ENCODE peak calls at places on chromosomes 2 and 18, in eight cellular contexts. O is NCI-H1092 treated with DMSO at 0.1 percent for 48 hours; S is kidney tubule cell; D is colonic mucosa; E is activated CD8-positive, alpha-beta T cell treated with anti-CD3 and anti-CD28 coated beads, Interleukin-2, amount 10 ng/mL, durations not matched to agents 7 days and 5 days; Y is activated CD8-positive, alpha-beta memory T cell treated with anti-CD3 and anti-CD28 coated beads for 24 hours; M is ELR; N is H4. T is an unnamed sample.

GRCh38 chr2:230711224-230711623 is 1.4 kb upstream of the CAB39 start:
- DNase-seq in S (no peak), E (no peak), D (no peak), M (no peak), N (no peak), Y (no peak), O (no peak), T (no peak)

GRCh38 chr2:86785456-86785855 is 5.3 kb downstream of the CD8A start:
- DNase-seq in O (no peak), Y (peak), M (no peak), D (no peak), E (peak), N (no peak), S (no peak), T (no peak)

GRCh38 chr2:186748354-186748753 is 54.5 kb downstream of the FAM171B start:
- DNase-seq in M (no peak), E (no peak), O (no peak), S (no peak), Y (no peak), D (no peak), N (no peak), T (peak)

GRCh38 chr2:64807417-64807816 is 153.7 kb upstream of the SERTAD2 start:
- DNase-seq in Y (peak), E (no peak), D (no peak), S (peak), M (peak), O (no peak), N (peak), T (no peak)

GRCh38 chr2:74915743-74916142 is 42.7 kb upstream of the POLE4 start:
- DNase-seq in S (peak), N (peak), Y (no peak), O (no peak), M (peak), D (no peak), E (peak), T (no peak)

GRCh38 chr18:10006261-10006903 is 92.6 kb downstream of the VAPA start:
- DNase-seq in N (peak), M (peak), E (no peak), D (no peak), Y (no peak), O (peak), S (no peak), T (no peak)

GRCh38 chr2:109305494-109306187 is 176.6 kb downstream of the SH3RF3 start:
- DNase-seq in Y (no peak), S (no peak), E (no peak), N (no peak), D (no peak), O (peak), M (no peak), T (no peak)

GRCh38 chr2:158686166-158686792 is 108.8 kb upstream of the DAPL1 start:
- DNase-seq in M (peak), S (no peak), Y (no peak), O (no peak), N (no peak), E (no peak), D (no peak), T (no peak)

GRCh38 chr2:54115284-54116137 is at the start of gene ACYP2:
- DNase-seq in E (peak), N (peak), O (peak), D (peak), M (peak), Y (peak), S (peak), T (peak)

GRCh38 chr2:143300531-143300930 is 171.3 kb downstream of the ARHGAP15 start:
- DNase-seq in E (no peak), Y (no peak), M (peak), O (no peak), S (no peak), D (no peak), N (no peak), T (no peak)

GRCh38 chr2:162678551-162678950 is 160.0 kb downstream of the KCNH7 start:
- DNase-seq in Y (no peak), S (no peak), M (peak), O (no peak), E (no peak), D (no peak), N (no peak), T (no peak)

GRCh38 chr2:173667415-173667814 is 297.8 kb downstream of the SP3 start:
- DNase-seq in S (peak), M (peak), N (no peak), E (no peak), D (no peak), Y (no peak), O (peak), T (no peak)

GRCh38 chr2:73985318-73986084 is 791 bp downstream of the TET3 start:
- DNase-seq in O (no peak), M (peak), E (peak), N (no peak), S (peak), Y (peak), D (peak), T (no peak)

GRCh38 chr2:189012373-189012772 is 38.2 kb downstream of the COL3A1 start:
- DNase-seq in Y (no peak), O (no peak), N (no peak), D (no peak), M (no peak), E (no peak), S (no peak), T (no peak)

GRCh38 chr2:3634631-3635091 is 23.3 kb upstream of the ALLC start:
- DNase-seq in O (no peak), Y (no peak), M (no peak), D (no peak), S (no peak), E (no peak), N (no peak), T (no peak)

GRCh38 chr2:107808986-107809385 is 17.7 kb upstream of the RGPD4 start:
- DNase-seq in E (no peak), M (peak), D (no peak), O (peak), N (peak), Y (no peak), S (peak), T (no peak)

GRCh38 chr2:39141346-39142011 is 20.6 kb upstream of the SOS1 start:
- DNase-seq in O (no peak), Y (no peak), S (no peak), D (no peak), N (peak), M (no peak), E (no peak), T (no peak)

GRCh38 chr18:48808476-48808875 is 142.3 kb downstream of the SMAD7 start:
- DNase-seq in E (no peak), D (no peak), Y (no peak), S (no peak), M (no peak), N (no peak), O (no peak), T (no peak)

GRCh38 chr2:204530464-204530805 is 14.8 kb upstream of the PARD3B start:
- DNase-seq in Y (no peak), M (no peak), E (no peak), O (no peak), D (no peak), S (peak), N (no peak), T (no peak)

GRCh38 chr2:40369619-40370397 is 82.1 kb downstream of the SLC8A1 start:
- DNase-seq in D (no peak), M (peak), S (peak), N (no peak), O (no peak), E (no peak), Y (no peak), T (no peak)

GRCh38 chr2:46983065-46983801 is 67.6 kb upstream of the MCFD2 start:
- DNase-seq in Y (no peak), O (no peak), N (no peak), S (peak), E (no peak), D (no peak), M (peak), T (peak)

GRCh38 chr2:55111570-55112228 is 61.4 kb upstream of the RTN4 start:
- DNase-seq in Y (no peak), D (no peak), E (no peak), S (peak), O (peak), N (peak), M (peak), T (no peak)

GRCh38 chr2:239299218-239299939 is 101.4 kb downstream of the HDAC4 start:
- DNase-seq in M (no peak), D (no peak), N (no peak), Y (no peak), O (peak), E (no peak), S (peak), T (no peak)

GRCh38 chr2:178075006-178075326 is 2.4 kb upstream of the PDE11A start:
- DNase-seq in O (no peak), S (peak), Y (no peak), D (no peak), E (no peak), N (no peak), M (no peak), T (no peak)

GRCh38 chr18:44067201-44067600 is 613.5 kb upstream of the SETBP1 start:
- DNase-seq in M (no peak), O (no peak), Y (no peak), N (no peak), D (no peak), E (no peak), S (no peak), T (no peak)